ENCODE peak calls at places on chromosomes 12 and 14, in eight cellular contexts. I is H9, U is dorsolateral prefrontal cortex, M is HCT116, B is adrenal gland, S is AG04450, W is A549, X is stomach. E is an unnamed sample.

GRCh38 chr12:52189376-52190174 is 2.2 kb downstream of the KRT80 start:
- DNase-seq in X (no peak), I (no peak), M (no peak), B (no peak), W (no peak), U (no peak), S (no peak), E (peak)

GRCh38 chr14:88422919-88423318 is 37.5 kb downstream of the SPATA7 start:
- DNase-seq in S (peak), U (no peak), I (no peak), M (no peak), X (no peak), B (no peak), W (no peak), E (peak)

GRCh38 chr14:20632831-20633771 is 8.4 kb downstream of the OR6S1 start:
- DNase-seq in I (peak), W (peak), S (peak), X (peak), M (no peak), B (peak), U (no peak), E (peak)

GRCh38 chr14:27672047-27672446 is 1074.2 kb upstream of the NOVA1 start:
- DNase-seq in X (no peak), B (no peak), S (no peak), I (no peak), U (no peak), W (no peak), M (no peak), E (no peak)

GRCh38 chr12:131091976-131092691 is 138.4 kb downstream of the ADGRD1 start:
- DNase-seq in I (peak), S (no peak), W (no peak), B (no peak), X (no peak), U (no peak), M (no peak), E (no peak)

GRCh38 chr12:79521576-79521975 is 169.2 kb downstream of the PAWR start:
- DNase-seq in U (no peak), W (no peak), B (no peak), S (no peak), M (no peak), X (no peak), I (no peak), E (no peak)

GRCh38 chr14:62546862-62547474 is 498.3 kb downstream of the KCNH5 start:
- DNase-seq in X (no peak), U (no peak), W (peak), M (no peak), I (peak), S (no peak), B (no peak), E (no peak)

GRCh38 chr14:74634964-74635363 is 22.9 kb upstream of the LTBP2 start:
- DNase-seq in U (no peak), X (no peak), I (no peak), S (no peak), M (no peak), W (no peak), B (no peak), E (no peak)

GRCh38 chr12:29644536-29645162 is 139.1 kb downstream of the TMTC1 start:
- DNase-seq in I (no peak), W (no peak), U (no peak), S (no peak), B (no peak), M (no peak), X (no peak), E (no peak)

GRCh38 chr14:70901218-70901772 is 6.0 kb upstream of the PCNX1 start:
- DNase-seq in U (no peak), B (no peak), I (no peak), M (no peak), W (no peak), S (no peak), X (no peak), E (peak)

GRCh38 chr14:73633517-73634332 is 11.1 kb upstream of the DNAL1 start:
- DNase-seq in I (peak), B (peak), M (no peak), S (peak), X (peak), U (peak), W (peak), E (peak)

GRCh38 chr12:45974883-45975282 is 15.5 kb downstream of the SCAF11 start:
- DNase-seq in X (no peak), B (no peak), M (no peak), U (no peak), W (no peak), S (no peak), I (no peak), E (no peak)

GRCh38 chr14:102994689-102995088 is 62.7 kb downstream of the CDC42BPB start:
- DNase-seq in S (no peak), B (no peak), I (no peak), W (no peak), M (no peak), U (no peak), X (no peak), E (no peak)

GRCh38 chr12:65602579-65603295 is 221.5 kb upstream of the HMGA2 start:
- DNase-seq in M (peak), U (peak), X (peak), I (peak), W (peak), S (peak), B (peak), E (peak)

GRCh38 chr14:102909911-102910310 is 12.6 kb upstream of the AMN start:
- DNase-seq in M (no peak), S (no peak), U (no peak), W (no peak), B (no peak), I (no peak), X (no peak), E (no peak)

GRCh38 chr12:21169878-21170472 is 39.0 kb downstream of the SLCO1B1 start:
- DNase-seq in S (no peak), B (peak), U (no peak), W (peak), X (peak), M (peak), I (peak), E (peak)

GRCh38 chr14:57051633-57052032 is 217.1 kb downstream of the EXOC5 start:
- DNase-seq in X (no peak), U (no peak), I (peak), S (no peak), M (no peak), W (no peak), B (no peak), E (no peak)

GRCh38 chr14:104678346-104678745 is 11.1 kb upstream of the INF2 start:
- DNase-seq in I (no peak), B (no peak), X (no peak), M (no peak), S (no peak), W (no peak), U (peak), E (no peak)

DNA sequence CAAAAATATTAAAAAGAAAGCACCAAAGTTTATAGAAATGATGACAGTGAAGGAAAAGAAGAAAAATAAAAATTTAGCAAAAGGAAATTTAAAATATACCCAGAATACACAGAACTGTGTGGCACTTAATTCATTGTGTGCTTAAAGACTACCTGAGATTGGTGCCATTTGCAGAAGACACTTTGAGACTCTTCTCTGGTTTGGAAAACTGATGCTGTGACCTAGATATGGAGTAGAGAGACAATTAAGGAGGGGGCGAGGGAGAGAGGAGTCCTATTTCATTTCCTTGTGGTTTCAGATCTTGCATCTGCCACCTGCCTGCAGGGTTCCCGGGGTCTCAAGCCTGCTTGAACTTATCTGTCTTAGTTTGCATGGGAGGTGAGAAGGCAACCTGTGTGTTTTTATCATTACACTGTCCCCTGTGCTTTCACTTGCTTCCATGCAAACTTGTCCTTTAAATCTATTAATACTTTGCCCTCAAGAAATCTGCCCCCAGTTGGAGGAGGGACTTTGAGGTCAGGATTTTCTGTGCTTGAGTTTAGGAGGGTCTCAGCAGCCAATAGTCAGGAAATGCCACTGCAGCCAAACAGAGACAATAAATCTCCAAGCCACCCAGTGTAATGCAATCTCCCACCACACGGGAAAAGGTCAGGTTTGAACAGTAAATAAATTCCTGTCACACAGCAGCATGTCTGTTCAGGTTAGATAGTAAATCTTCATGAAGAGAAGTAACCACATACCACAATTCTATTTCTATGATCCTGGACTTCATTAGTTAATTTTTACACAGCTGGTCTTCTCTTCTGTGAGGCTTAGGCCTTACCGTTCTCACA is 119.4 kb downstream of the CAND1 start:
- DNase-seq in S (no peak), B (no peak), M (no peak), U (no peak), I (peak), X (no peak), W (no peak), E (no peak)
- TF ChIP-seq CTCF in S (peak), B (peak), M (peak), U (no peak), I (peak), X (peak), W (no peak), E (peak)

GRCh38 chr14:80798211-80798610 is 143.3 kb downstream of the CEP128 start:
- DNase-seq in U (no peak), M (no peak), I (no peak), B (no peak), X (no peak), S (no peak), W (no peak), E (no peak)
- TF ChIP-seq CTCF in U (no peak), M (no peak), I (no peak), B (no peak), X (no peak), S (no peak), W (no peak), E (no peak)

GRCh38 chr14:65237023-65237814 is 134.9 kb upstream of the MAX start:
- DNase-seq in M (no peak), I (no peak), U (no peak), B (no peak), X (no peak), W (no peak), S (no peak), E (peak)

GRCh38 chr14:65239897-65240296 is 137.6 kb upstream of the MAX start:
- DNase-seq in W (no peak), M (no peak), U (peak), B (no peak), I (no peak), X (no peak), S (no peak), E (no peak)

GRCh38 chr14:65238456-65238855 is 136.1 kb upstream of the MAX start:
- DNase-seq in M (no peak), U (no peak), X (no peak), W (peak), B (peak), S (peak), I (no peak), E (peak)

GRCh38 chr14:65239143-65239672 is 136.9 kb upstream of the MAX start:
- DNase-seq in M (no peak), U (no peak), X (no peak), I (no peak), W (no peak), B (peak), S (no peak), E (peak)

DNA sequence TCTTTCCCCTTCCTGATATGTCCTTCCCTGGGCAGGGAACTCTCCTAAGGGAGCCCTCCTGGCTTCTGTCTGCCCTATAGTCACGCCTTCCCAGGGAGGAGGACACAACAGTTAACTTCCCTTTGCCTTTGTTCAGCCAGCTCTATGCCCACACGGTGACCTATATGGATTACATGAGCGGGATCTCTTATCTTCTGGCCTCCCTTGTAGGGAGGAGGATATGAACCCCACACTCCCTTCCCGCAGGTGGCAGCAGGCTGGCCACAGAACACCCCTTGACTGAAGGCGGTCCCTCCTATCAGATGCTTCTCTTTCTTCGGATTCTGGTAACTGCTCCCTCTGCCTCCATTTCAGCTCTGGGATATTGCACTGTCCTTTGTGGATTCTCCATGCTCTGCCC is 135.6 kb upstream of the MAX start:
- DNase-seq in X (peak), W (no peak), M (no peak), U (no peak), I (no peak), S (no peak), B (no peak), E (no peak)
- TF ChIP-seq CTCF in X (no peak), W (no peak), M (peak), U (no peak), I (no peak), S (no peak), B (no peak), E (no peak)

GRCh38 chr14:67428501-67429031 is 16.6 kb upstream of the PLEK2 start:
- DNase-seq in W (peak), B (peak), M (no peak), S (peak), X (peak), I (peak), U (no peak), E (peak)
- TF ChIP-seq CTCF in W (no peak), B (no peak), M (no peak), S (peak), X (no peak), I (no peak), U (no peak), E (no peak)

E was measured in HFFc6.